ENCODE peak calls at places on chromosomes 4 and X, in ten cellular contexts. R, I, Z, Q, Y, C, E, L, A and T are unnamed samples.
A peak's percentile ranks its signal among the peaks of the same experiment; 100 is the strongest.

GRCh38 chr4:84381759-84382158 is 117.3 kb downstream of the NKX6-1 start:
- DNase-seq in Y (no peak), Q (no peak), C (no peak), E (no peak), L (no peak), A (no peak), Z (no peak), I (no peak), R (no peak), T (no peak)

GRCh38 chr4:11106769-11107168 is 321.9 kb downstream of the HS3ST1 start:
- DNase-seq in C (no peak), L (no peak), E (no peak), A (no peak), Q (no peak), Z (no peak), R (peak; percentile 2), I (no peak), Y (no peak), T (no peak)

GRCh38 chrX:56281789-56282188 is 49.6 kb downstream of the KLF8 start:
- DNase-seq in I (no peak), A (no peak), Q (no peak), Y (no peak), Z (no peak), R (peak; percentile 35), L (no peak), C (no peak), E (no peak), T (no peak)

GRCh38 chrX:1623691-1624090 is 8.8 kb downstream of the ASMT start:
- DNase-seq in R (no peak), A (no peak), C (no peak), E (no peak), Q (no peak), Y (no peak), I (no peak), Z (no peak), L (no peak), T (no peak)

GRCh38 chr4:42906906-42907774 is 14.6 kb downstream of the GRXCR1 start:
- DNase-seq in E (no peak), R (no peak), I (no peak), C (no peak), A (peak; percentile 43), Y (no peak), Q (no peak), L (no peak), Z (no peak), T (no peak)

GRCh38 chr4:61532324-61532723 is 332.2 kb downstream of the ADGRL3 start:
- DNase-seq in Z (no peak), L (no peak), Q (peak; percentile 36), E (no peak), C (no peak), A (no peak), Y (no peak), I (no peak), R (no peak), T (no peak)

GRCh38 chrX:30589146-30589888 is 11.8 kb upstream of the TASL start:
- DNase-seq in I (no peak), C (no peak), L (no peak), R (no peak), Q (no peak), E (no peak), A (no peak), Y (no peak), Z (no peak), T (no peak)

GRCh38 chr4:76011700-76012387 is 4.5 kb upstream of the CXCL9 start:
- DNase-seq in C (no peak), I (no peak), Y (no peak), A (peak; percentile 34), R (peak; percentile 83), Q (no peak), L (no peak), Z (peak; percentile 76), E (no peak), T (peak; percentile 63)

GRCh38 chrX:23952984-23953907 is 45.4 kb downstream of the CXorf58 start:
- DNase-seq in Z (no peak), Y (no peak), E (no peak), R (peak; percentile 15), A (no peak), C (no peak), Q (no peak), I (no peak), L (no peak), T (peak; percentile 53)

GRCh38 chrX:19909761-19910160 is 22.4 kb upstream of the SH3KBP1 start:
- DNase-seq in R (no peak), Q (no peak), Y (no peak), L (no peak), C (no peak), A (no peak), Z (no peak), I (no peak), E (no peak), T (no peak)

GRCh38 chrX:20128678-20129077 is 12.0 kb upstream of the MAP7D2 start:
- DNase-seq in I (no peak), R (no peak), Z (no peak), E (no peak), Y (no peak), A (no peak), C (no peak), L (no peak), Q (no peak), T (no peak)

GRCh38 chrX:23832750-23833149 is 49.8 kb downstream of the SAT1 start:
- DNase-seq in E (no peak), I (no peak), R (no peak), A (no peak), Q (no peak), C (no peak), Y (no peak), Z (no peak), L (no peak), T (no peak)

GRCh38 chr4:123936615-123937014 is 540.0 kb downstream of the SPRY1 start:
- DNase-seq in A (no peak), Q (no peak), Z (no peak), E (no peak), L (no peak), R (no peak), Y (no peak), I (no peak), C (no peak), T (no peak)

GRCh38 chrX:48919947-48920712 is 1.3 kb upstream of the PIM2 start:
- DNase-seq in I (no peak), Q (no peak), L (no peak), E (no peak), Y (no peak), A (no peak), R (no peak), Z (no peak), C (no peak), T (no peak)

GRCh38 chrX:118884552-118885138 is 61.0 kb downstream of the ZCCHC12 start:
- DNase-seq in C (no peak), Y (no peak), E (no peak), Z (no peak), Q (no peak), I (no peak), L (no peak), A (no peak), R (no peak), T (no peak)

GRCh38 chr4:129545599-129546278 is 449.8 kb downstream of the C4orf33 start:
- DNase-seq in A (no peak), C (peak; percentile 71), Y (no peak), E (no peak), I (peak; percentile 63), R (peak; percentile 35), Q (no peak), Z (no peak), L (peak; percentile 74), T (no peak)

GRCh38 chr4:41933997-41934812 is 1.0 kb upstream of the TMEM33 start:
- DNase-seq in A (no peak), Y (no peak), I (peak; percentile 44), R (no peak), Q (no peak), C (no peak), Z (no peak), E (no peak), L (no peak), T (no peak)

GRCh38 chr4:177339794-177340374 is 30.2 kb downstream of the NEIL3 start:
- DNase-seq in C (no peak), A (peak; percentile 41), I (no peak), E (no peak), Q (no peak), Y (no peak), L (no peak), Z (peak; percentile 25), R (peak; percentile 65), T (peak; percentile 29)

GRCh38 chr4:5972571-5972970 is 45.7 kb downstream of the C4orf50 start:
- DNase-seq in L (peak; percentile 50), R (no peak), C (peak; percentile 52), Y (no peak), Z (no peak), E (no peak), I (no peak), Q (no peak), A (no peak), T (no peak)
- TF ChIP-seq CTCF in L (no peak), R (no peak), C (no peak), Y (no peak), Z (no peak), E (no peak), I (no peak), Q (no peak), A (no peak), T (no peak)

GRCh38 chrX:25275159-25275558 is 259.4 kb upstream of the ARX start:
- DNase-seq in E (no peak), Q (no peak), A (no peak), C (no peak), I (no peak), Z (no peak), Y (no peak), L (no peak), R (no peak), T (no peak)
- TF ChIP-seq CTCF in E (no peak), Q (no peak), A (no peak), C (no peak), I (no peak), Z (no peak), Y (no peak), L (no peak), R (no peak), T (no peak)

GRCh38 chrX:40299028-40299479 is 201.3 kb upstream of the BCOR start:
- DNase-seq in C (no peak), A (no peak), Q (peak; percentile 51), E (no peak), L (no peak), R (peak; percentile 30), I (no peak), Z (no peak), Y (no peak), T (no peak)
- TF ChIP-seq CTCF in C (peak; percentile 6), A (no peak), Q (peak; percentile 28), E (no peak), L (no peak), R (peak; percentile 55), I (no peak), Z (peak; percentile 17), Y (no peak), T (no peak)

DNA sequence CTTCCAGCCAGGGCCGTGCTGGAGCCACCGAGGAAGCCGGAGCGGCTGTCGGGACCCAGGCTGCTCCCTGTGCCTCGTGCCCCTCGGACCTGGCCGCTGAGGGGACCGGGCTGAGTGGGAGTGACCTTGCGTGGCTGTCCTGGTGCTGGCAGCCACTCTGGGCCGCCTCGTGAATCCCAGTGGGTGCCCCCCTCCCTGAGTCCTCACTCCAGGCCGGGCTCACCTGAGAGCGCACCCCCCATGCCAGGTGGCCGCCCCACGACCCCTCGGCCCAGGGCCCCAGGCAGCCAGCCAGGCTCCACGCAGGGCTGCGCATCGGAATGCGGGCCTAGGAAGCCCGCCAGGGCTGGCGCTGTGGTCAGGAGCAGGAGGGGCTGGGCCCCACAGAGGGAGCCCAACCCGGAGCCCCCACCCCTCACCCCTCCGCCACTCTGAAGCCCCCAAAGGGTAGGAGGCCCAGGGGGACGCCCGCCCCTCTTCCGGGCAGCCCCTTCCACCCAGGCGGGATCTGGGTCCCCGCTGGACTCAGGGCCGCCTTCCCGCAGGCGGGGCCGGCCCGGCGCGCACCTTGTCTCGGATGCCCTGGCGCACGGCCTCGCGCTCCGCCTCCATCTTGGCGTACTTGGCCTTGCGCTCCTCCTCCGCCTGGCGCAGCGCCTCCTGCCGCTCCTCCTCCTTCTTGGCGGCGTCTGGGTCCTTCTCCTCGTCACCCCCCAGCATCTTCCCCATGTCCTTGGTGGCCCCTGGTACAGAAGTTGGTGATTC is 33.9 kb downstream of the CPLX1 start:
- DNase-seq in C (no peak), Z (no peak), I (no peak), E (no peak), Q (peak; percentile 49), L (no peak), R (no peak), Y (no peak), A (no peak), T (peak; percentile 51)
- TF ChIP-seq CTCF in C (no peak), Z (no peak), I (no peak), E (no peak), Q (no peak), L (no peak), R (no peak), Y (no peak), A (no peak), T (no peak)